ENCODE peak calls at places on chromosomes 1 and 21, in four cellular contexts. X, M, N and Y are unnamed samples.
A peak's percentile ranks its signal among the peaks of the same experiment; 100 is the strongest.

GRCh38 chr1:41464886-41465285 is 19.6 kb downstream of the EDN2 start:
- DNase-seq in X (no peak), M (no peak), N (no peak), Y (no peak)

GRCh38 chr1:118739421-118739930 is 248.7 kb downstream of the TBX15 start:
- DNase-seq in X (peak; percentile 60), M (no peak), N (no peak), Y (no peak)

GRCh38 chr1:82317671-82318070 is 516.9 kb downstream of the ADGRL2 start:
- DNase-seq in X (no peak), M (no peak), N (no peak), Y (no peak)

GRCh38 chr1:59688976-59689375 is 125.8 kb upstream of the HOOK1 start:
- DNase-seq in X (no peak), M (no peak), N (no peak), Y (no peak)

GRCh38 chr1:234270581-234271242 is 102.5 kb upstream of the COA6 start:
- DNase-seq in X (no peak), M (no peak), N (no peak), Y (no peak)

GRCh38 chr1:25720624-25721023 is 79.4 kb upstream of the SELENON start:
- DNase-seq in X (no peak), M (no peak), N (no peak), Y (no peak)

GRCh38 chr21:34221331-34222030 is 142.3 kb upstream of the KCNE2 start:
- DNase-seq in X (no peak), M (no peak), N (no peak), Y (no peak)

GRCh38 chr21:17451364-17451869 is 61.4 kb upstream of the CXADR start:
- DNase-seq in X (no peak), M (no peak), N (peak; percentile 16), Y (no peak)

GRCh38 chr1:78340006-78340405 is 150.8 kb upstream of the PTGFR start:
- DNase-seq in X (no peak), M (no peak), N (no peak), Y (no peak)

GRCh38 chr1:58162952-58163550 is 383.5 kb downstream of the OMA1 start:
- DNase-seq in X (peak; percentile 88), M (peak; percentile 82), N (peak; percentile 5), Y (peak; percentile 28)

GRCh38 chr1:2376261-2376741 is 15.1 kb downstream of the MORN1 start:
- DNase-seq in X (no peak), M (no peak), N (no peak), Y (no peak)

GRCh38 chr1:30088594-30089556 is 634.5 kb downstream of the MATN1 start:
- DNase-seq in X (no peak), M (no peak), N (no peak), Y (no peak)

GRCh38 chr1:147214842-147215539 is 10.1 kb downstream of the FMO5 start:
- DNase-seq in X (no peak), M (no peak), N (no peak), Y (no peak)

GRCh38 chr1:160206421-160207117 is 1.4 kb downstream of the PEA15 start:
- DNase-seq in X (peak; percentile 17), M (peak; percentile 65), N (peak; percentile 71), Y (no peak)

GRCh38 chr21:28871388-28872015 is 121.2 kb downstream of the LTN1 start:
- DNase-seq in X (no peak), M (no peak), N (no peak), Y (no peak)

GRCh38 chr1:107139833-107140702 is 771 bp upstream of the NTNG1 start:
- DNase-seq in X (peak; percentile 69), M (no peak), N (no peak), Y (no peak)

GRCh38 chr1:39453603-39454002 is 37.8 kb upstream of the BMP8A start:
- DNase-seq in X (no peak), M (no peak), N (no peak), Y (no peak)

GRCh38 chr1:10168912-10169514 is 41.4 kb upstream of the KIF1B start:
- DNase-seq in X (no peak), M (no peak), N (no peak), Y (no peak)

GRCh38 chr21:41932191-41932575 is 21.6 kb downstream of the C2CD2 start:
- DNase-seq in X (no peak), M (no peak), N (no peak), Y (no peak)

GRCh38 chr1:2136386-2136821 is 58.2 kb downstream of the FAAP20 start:
- DNase-seq in X (no peak), M (no peak), N (no peak), Y (no peak)

GRCh38 chr21:46286668-46286982 is 483 bp downstream of the YBEY start:
- DNase-seq in X (peak; percentile 21), M (no peak), N (no peak), Y (no peak)

GRCh38 chr1:203643213-203644045 is 16.8 kb downstream of the ATP2B4 start:
- DNase-seq in X (no peak), M (no peak), N (no peak), Y (no peak)

GRCh38 chr1:203644661-203645510 is 18.3 kb downstream of the ATP2B4 start:
- DNase-seq in X (no peak), M (no peak), N (no peak), Y (no peak)

GRCh38 chr1:203648281-203648680 is 21.6 kb downstream of the ATP2B4 start:
- DNase-seq in X (no peak), M (no peak), N (no peak), Y (no peak)

GRCh38 chr1:203644191-203644590 is 17.6 kb downstream of the ATP2B4 start:
- DNase-seq in X (no peak), M (no peak), N (no peak), Y (no peak)

GRCh38 chr1:203645996-203646395 is 19.4 kb downstream of the ATP2B4 start:
- DNase-seq in X (no peak), M (no peak), N (no peak), Y (no peak)
- H3K27ac ChIP-seq in X (no peak overlapping the region), M (no peak overlapping the region), N (no peak overlapping the region), Y (no peak overlapping the region)

GRCh38 chr1:192538407-192539311 is 36.9 kb upstream of the RGS1 start:
- DNase-seq in X (no peak), M (peak; percentile 46), N (no peak), Y (peak; percentile 95)
- H3K4me2 ChIP-seq in X (no peak overlapping the region), M (peak overlapping the region; percentile 46), N (peak overlapping the region; percentile 5), Y (peak overlapping the region; percentile 68)

DNA sequence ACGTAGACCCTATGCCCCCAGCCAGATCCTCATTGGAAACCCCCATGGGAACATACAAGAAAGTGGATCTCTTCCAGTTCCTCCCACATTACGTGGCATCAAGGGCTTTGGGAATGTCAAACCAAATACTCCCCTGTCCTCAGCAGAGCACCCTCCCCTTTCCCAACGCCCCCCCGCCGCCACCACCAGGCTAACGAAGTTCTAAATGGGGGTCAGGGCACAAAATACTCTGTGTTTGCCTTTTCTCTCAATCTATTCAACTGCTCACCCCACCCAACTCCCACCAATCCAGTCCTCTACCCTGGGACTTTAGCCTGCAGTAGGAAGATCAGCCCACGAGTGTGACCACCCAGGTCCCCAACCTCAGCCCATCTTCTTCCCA is 24.5 kb downstream of the NEK2 start:
- DNase-seq in X (no peak), M (no peak), N (no peak), Y (no peak)
- H3K27ac ChIP-seq in X (no peak overlapping the region), M (no peak overlapping the region), N (peak overlapping the region; percentile 60), Y (no peak overlapping the region)

GRCh38 chr1:152162826-152163463 is 3.9 kb upstream of the RPTN start:
- DNase-seq in X (no peak), M (no peak), N (peak; percentile 28), Y (no peak)

GRCh38 chr1:152165291-152166077 is 6.5 kb upstream of the RPTN start:
- DNase-seq in X (no peak), M (no peak), N (no peak), Y (no peak)

GRCh38 chr1:152159144-152159543 is at the start of gene RPTN:
- DNase-seq in X (no peak), M (no peak), N (no peak), Y (no peak)

GRCh38 chr1:152164542-152165136 is 5.6 kb upstream of the RPTN start:
- DNase-seq in X (no peak), M (no peak), N (no peak), Y (no peak)

DNA sequence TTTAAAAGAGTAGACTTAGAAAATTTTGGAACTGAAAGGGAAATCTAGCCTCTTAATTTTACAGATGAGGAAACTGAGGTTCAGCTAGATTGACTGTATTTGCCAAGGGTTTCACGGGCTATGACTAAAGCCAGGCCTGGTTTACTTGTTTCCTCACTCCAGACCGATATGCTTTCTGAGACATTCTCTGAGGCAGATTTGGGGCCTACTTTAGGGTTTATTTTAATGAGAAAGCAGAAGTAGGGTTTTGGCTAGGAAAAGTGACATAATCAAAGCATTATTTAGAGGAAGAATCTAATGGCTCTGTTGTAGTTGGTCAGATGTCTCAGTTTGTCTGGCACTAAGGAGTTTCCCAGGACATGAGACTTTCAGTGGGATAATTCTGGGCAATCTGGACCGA is 1.5 kb upstream of the RPTN start:
- DNase-seq in X (no peak), M (no peak), N (no peak), Y (no peak)
- H3K4me2 ChIP-seq in X (no peak overlapping the region), M (no peak overlapping the region), N (no peak overlapping the region), Y (no peak overlapping the region)

GRCh38 chr1:54884768-54885167 is 2.2 kb downstream of the DHCR24 start:
- DNase-seq in X (no peak), M (no peak), N (no peak), Y (no peak)

GRCh38 chr1:54883349-54884102 is 3.5 kb downstream of the DHCR24 start:
- DNase-seq in X (no peak), M (no peak), N (no peak), Y (no peak)

GRCh38 chr1:54879872-54880271 is 7.1 kb downstream of the DHCR24 start:
- DNase-seq in X (no peak), M (no peak), N (no peak), Y (no peak)

GRCh38 chr1:54884135-54884586 is 2.8 kb downstream of the DHCR24 start:
- DNase-seq in X (no peak), M (no peak), N (no peak), Y (no peak)

DNA sequence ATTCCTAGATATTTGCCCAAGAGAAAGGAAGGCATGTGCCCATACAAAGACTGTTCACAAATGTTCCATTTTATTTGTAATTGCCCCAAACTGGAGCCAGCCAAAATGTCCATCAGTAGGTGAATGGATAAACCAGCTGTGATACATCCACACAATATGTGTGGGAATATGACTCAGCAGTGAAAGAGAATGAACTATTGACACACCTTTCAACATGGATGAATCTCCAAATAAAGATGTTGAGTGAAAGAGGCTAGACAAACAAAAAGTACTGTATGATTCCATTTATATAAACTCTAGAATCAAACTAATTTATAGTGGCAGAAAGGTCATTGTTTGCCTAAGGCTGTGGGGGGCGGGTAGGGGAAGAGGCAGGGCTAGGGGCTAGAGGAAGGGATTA is 4.5 kb downstream of the DHCR24 start:
- DNase-seq in X (no peak), M (no peak), N (no peak), Y (no peak)
- H3K27ac ChIP-seq in X (no peak overlapping the region), M (no peak overlapping the region), N (peak overlapping the region; percentile 73), Y (no peak overlapping the region)